ENCODE peak calls at places on chromosomes 6 and 20, in six cellular contexts. Z is SHP77; R is NCI-H2171; M is activated effector memory CD4-positive, alpha-beta T cell treated with anti-CD3 and anti-CD28 coated beads, Interleukin-2, amount 50 U/mL, for 16 hours; E is kidney epithelial cell; C is CMK. K is an unnamed sample.

GRCh38 chr6:140051521-140052455 is 677.3 kb upstream of the CITED2 start:
- DNase-seq in R (no peak), M (no peak), E (no peak), Z (no peak), C (no peak), K (peak)

GRCh38 chr6:39189915-39190544 is 39.2 kb downstream of the KCNK5 start:
- DNase-seq in Z (peak), R (no peak), M (no peak), C (no peak), E (no peak), K (peak)

GRCh38 chr6:13305256-13305650 is 23.1 kb downstream of the TBC1D7 start:
- DNase-seq in C (no peak), Z (no peak), R (no peak), M (no peak), E (no peak), K (no peak)

GRCh38 chr6:169234634-169235033 is 19.0 kb downstream of the THBS2 start:
- DNase-seq in E (no peak), R (no peak), Z (no peak), M (peak), C (no peak), K (no peak)

GRCh38 chr6:136593748-136594490 is 43.7 kb upstream of the MAP7 start:
- DNase-seq in M (peak), Z (no peak), E (peak), C (peak), R (no peak), K (no peak)

GRCh38 chr6:142960098-142960497 is 15.1 kb upstream of the HIVEP2 start:
- DNase-seq in E (no peak), Z (no peak), R (no peak), M (no peak), C (no peak), K (no peak)

GRCh38 chr6:33676416-33677152 is 34.9 kb downstream of the UQCC2 start:
- DNase-seq in M (no peak), R (no peak), C (no peak), E (no peak), Z (no peak), K (no peak)

GRCh38 chr20:34334654-34335407 is 28.2 kb upstream of the ITCH start:
- DNase-seq in R (no peak), C (no peak), Z (no peak), M (no peak), E (no peak), K (no peak)

GRCh38 chr6:129653229-129653628 is 56.7 kb downstream of the ARHGAP18 start:
- DNase-seq in C (no peak), M (no peak), R (no peak), E (no peak), Z (no peak), K (no peak)

GRCh38 chr20:33859157-33859695 is 48.1 kb downstream of the CHMP4B start:
- DNase-seq in R (no peak), M (peak), E (no peak), C (peak), Z (no peak), K (no peak)

GRCh38 chr20:45833883-45834796 is 541 bp downstream of the SNX21 start:
- DNase-seq in Z (no peak), C (no peak), R (no peak), M (peak), E (no peak), K (peak)

GRCh38 chr20:58194176-58194796 is 34.2 kb downstream of the ANKRD60 start:
- DNase-seq in R (no peak), E (no peak), C (no peak), Z (no peak), M (no peak), K (no peak)

GRCh38 chr6:156563710-156564109 is 213.5 kb upstream of the ARID1B start:
- DNase-seq in E (no peak), M (no peak), C (no peak), Z (peak), R (peak), K (no peak)

GRCh38 chr6:3370361-3371221 is 86.3 kb downstream of the SLC22A23 start:
- DNase-seq in E (no peak), C (no peak), Z (no peak), R (no peak), M (peak), K (no peak)

GRCh38 chr6:105136433-105137350 is 43.1 kb downstream of the POPDC3 start:
- DNase-seq in Z (no peak), E (no peak), R (peak), C (no peak), M (no peak), K (no peak)

GRCh38 chr6:79604583-79605037 is 26.5 kb upstream of the SH3BGRL2 start:
- DNase-seq in C (peak), E (peak), Z (no peak), M (no peak), R (no peak), K (no peak)

GRCh38 chr6:170136541-170137175 is 154.2 kb downstream of the DLL1 start:
- DNase-seq in E (no peak), M (peak), Z (no peak), R (no peak), C (no peak), K (no peak)

GRCh38 chr20:54062812-54063280 is 7.5 kb downstream of the BCAS1 start:
- DNase-seq in C (no peak), Z (peak), R (peak), M (no peak), E (no peak), K (peak)

GRCh38 chr6:161954077-161954476 is 680.2 kb upstream of the AGPAT4 start:
- DNase-seq in M (no peak), R (no peak), Z (no peak), E (no peak), C (no peak), K (no peak)

GRCh38 chr6:6024220-6024619 is 17.5 kb upstream of the NRN1 start:
- DNase-seq in E (no peak), C (no peak), Z (no peak), R (no peak), M (no peak), K (no peak)

GRCh38 chr6:138509371-138509770 is 10.1 kb upstream of the NHSL1 start:
- DNase-seq in C (no peak), R (no peak), E (no peak), Z (peak), M (peak), K (peak)

GRCh38 chr6:163354085-163354484 is 60.4 kb upstream of the QKI start:
- DNase-seq in R (no peak), C (no peak), M (no peak), Z (no peak), E (no peak), K (no peak)

GRCh38 chr6:35718911-35719381 is 17.9 kb upstream of the ARMC12 start:
- DNase-seq in Z (no peak), C (no peak), E (no peak), M (peak), R (no peak), K (no peak)

GRCh38 chr6:165008971-165009370 is 300.4 kb downstream of the C6orf118 start:
- DNase-seq in Z (no peak), R (no peak), C (no peak), M (no peak), E (no peak), K (no peak)

GRCh38 chr6:154242617-154243357 is 113.8 kb downstream of the IPCEF1 start:
- DNase-seq in E (no peak), M (no peak), Z (no peak), C (no peak), R (no peak), K (no peak)

GRCh38 chr20:56624786-56625681 is 4.1 kb upstream of the TFAP2C start:
- DNase-seq in C (no peak), E (no peak), Z (no peak), M (no peak), R (no peak), K (no peak)

GRCh38 chr6:3292431-3293197 is 33.9 kb downstream of the PSMG4 start:
- DNase-seq in Z (no peak), E (no peak), M (peak), R (no peak), C (no peak), K (no peak)